ENCODE peak calls at places on chromosomes 12 and 14, in five cellular contexts. Y is SK-N-SH, A is SJCRH30, E is AG04450, K is OCI-LY7. G is an unnamed sample. For H3K9me3, the result is how much of the 10 kb centered on the place peaks cover.

GRCh38 chr12:1870998-1871917 is 47.2 kb downstream of the CACNA2D4 start:
- DNase-seq in E (no peak), K (no peak), A (no peak), Y (no peak), G (no peak)

GRCh38 chr12:103571286-103571685 is 15.8 kb upstream of the STAB2 start:
- DNase-seq in K (no peak), E (no peak), Y (peak), A (peak), G (no peak)

GRCh38 chr12:3319723-3320492 is 171.1 kb upstream of the PRMT8 start:
- DNase-seq in A (peak), Y (no peak), E (no peak), K (no peak), G (no peak)

GRCh38 chr12:89349814-89350213 is 2.5 kb downstream of the DUSP6 start:
- DNase-seq in A (peak), K (no peak), Y (peak), E (no peak), G (no peak)

GRCh38 chr14:60161176-60162107 is 3.8 kb downstream of the DHRS7 start:
- DNase-seq in Y (no peak), A (peak), E (no peak), K (peak), G (no peak)

GRCh38 chr12:72256725-72257124 is 15.4 kb upstream of the TRHDE start:
- DNase-seq in Y (no peak), K (no peak), A (no peak), E (no peak), G (no peak)

GRCh38 chr14:69818760-69819191 is 21.7 kb upstream of the SLC10A1 start:
- DNase-seq in E (peak), Y (peak), K (peak), A (peak), G (peak)

GRCh38 chr12:6724409-6724797 is 557 bp downstream of the COPS7A start:
- DNase-seq in Y (peak), A (no peak), E (no peak), K (peak), G (no peak)

GRCh38 chr14:102415671-102416070 is 52.9 kb downstream of the TECPR2 start:
- DNase-seq in K (no peak), E (no peak), A (no peak), Y (no peak), G (no peak)

GRCh38 chr14:67240168-67240932 is 885 bp upstream of the PALS1 start:
- DNase-seq in Y (peak), A (peak), K (peak), E (no peak), G (no peak)

GRCh38 chr14:100526057-100526456 is 61.2 kb downstream of the BEGAIN start:
- DNase-seq in Y (no peak), A (no peak), E (no peak), K (no peak), G (no peak)

GRCh38 chr14:58821421-58821820 is 183.7 kb downstream of the DACT1 start:
- DNase-seq in E (no peak), A (no peak), Y (no peak), K (no peak), G (no peak)

GRCh38 chr12:89875225-89875624 is 166.6 kb upstream of the ATP2B1 start:
- DNase-seq in Y (no peak), E (no peak), K (no peak), A (no peak), G (no peak)

GRCh38 chr12:64752833-64753238 is 6.4 kb downstream of the GNS start:
- DNase-seq in Y (no peak), A (no peak), E (no peak), K (no peak), G (no peak)

GRCh38 chr14:50047274-50047676 is 69.1 kb downstream of the VCPKMT start:
- DNase-seq in A (no peak), E (no peak), Y (no peak), K (peak), G (no peak)

GRCh38 chr12:58915634-58916033 is 4.7 kb downstream of the LRIG3 start:
- DNase-seq in E (no peak), A (peak), K (no peak), Y (no peak), G (no peak)

GRCh38 chr12:49945394-49946080 is 5.0 kb upstream of the AQP2 start:
- DNase-seq in A (peak), Y (peak), E (peak), K (peak), G (peak)

GRCh38 chr14:23950411-23951135 is 3.0 kb upstream of the DHRS4 start:
- DNase-seq in K (no peak), A (no peak), Y (no peak), E (no peak), G (no peak)

GRCh38 chr12:133235401-133236112 is at the start of gene ANHX:
- DNase-seq in K (no peak), Y (peak), E (no peak), A (no peak), G (no peak)
- H3K9me3 ChIP-seq in K (under half), Y (under half), E (half or more), A (under half), G (under half)

DNA sequence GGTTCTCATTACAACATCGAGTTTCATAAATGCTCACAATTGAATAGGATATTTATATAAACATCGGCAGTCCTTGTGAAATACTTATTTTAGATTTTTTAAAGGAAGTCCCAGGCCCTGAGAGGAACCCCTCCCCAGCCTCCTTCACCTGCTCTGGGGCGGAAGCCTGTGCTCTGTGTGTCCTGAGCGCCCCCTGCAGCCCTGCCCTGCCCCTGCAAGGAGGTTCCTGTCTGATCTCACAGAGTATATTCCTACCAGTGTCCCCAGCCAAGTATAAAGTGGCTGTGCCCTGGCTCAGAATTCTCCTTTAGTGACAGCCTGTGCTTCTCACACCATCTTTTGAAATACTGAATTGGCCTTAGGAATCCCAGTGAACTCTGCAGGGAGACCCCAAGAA is 659.5 kb downstream of the TMEM121 start:
- DNase-seq in E (no peak), Y (no peak), A (peak), K (peak), G (no peak)
- H3K9me3 ChIP-seq in E (under half), Y (under half), A (under half), K (under half), G (under half)

DNA sequence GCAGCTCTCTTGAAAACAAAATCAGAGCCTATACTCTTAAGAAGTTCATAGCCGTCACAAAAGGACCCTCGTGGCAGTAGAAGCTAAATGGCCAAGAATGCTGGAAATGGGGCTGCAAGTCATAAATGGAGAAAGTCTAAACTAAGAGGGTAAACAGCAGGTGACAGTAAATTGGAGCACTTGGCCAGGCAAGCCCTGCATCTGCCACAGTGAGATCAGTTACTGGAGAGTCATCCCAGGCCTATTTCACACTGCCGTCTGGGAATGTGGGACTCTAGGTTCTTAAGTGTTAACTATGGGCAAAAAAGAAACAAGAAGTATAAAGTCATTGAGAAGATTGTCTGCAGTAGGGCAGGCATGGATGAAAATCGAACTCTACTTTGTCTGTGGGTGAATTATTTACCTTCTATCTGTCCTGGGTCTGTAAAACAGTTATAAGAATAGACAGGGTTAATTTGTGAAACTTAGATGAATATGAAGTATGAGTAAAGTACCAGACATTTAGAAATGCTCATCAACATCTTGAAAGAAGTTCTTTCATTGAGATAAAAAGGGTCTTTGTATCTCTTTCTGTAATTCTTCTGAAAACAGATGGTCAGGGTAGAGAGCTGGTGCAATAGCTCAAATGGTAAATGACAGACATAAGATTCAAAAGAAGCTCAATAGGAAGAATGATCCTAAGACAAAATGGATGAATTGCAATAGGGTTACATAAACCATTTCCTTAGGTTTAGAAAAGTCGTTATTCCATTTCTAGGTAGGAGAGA is 792.5 kb downstream of the DIO2 start:
- DNase-seq in Y (no peak), E (no peak), A (no peak), K (no peak), G (no peak)
- H3K9me3 ChIP-seq in Y (under half), E (under half), A (under half), K (under half), G (under half)

DNA sequence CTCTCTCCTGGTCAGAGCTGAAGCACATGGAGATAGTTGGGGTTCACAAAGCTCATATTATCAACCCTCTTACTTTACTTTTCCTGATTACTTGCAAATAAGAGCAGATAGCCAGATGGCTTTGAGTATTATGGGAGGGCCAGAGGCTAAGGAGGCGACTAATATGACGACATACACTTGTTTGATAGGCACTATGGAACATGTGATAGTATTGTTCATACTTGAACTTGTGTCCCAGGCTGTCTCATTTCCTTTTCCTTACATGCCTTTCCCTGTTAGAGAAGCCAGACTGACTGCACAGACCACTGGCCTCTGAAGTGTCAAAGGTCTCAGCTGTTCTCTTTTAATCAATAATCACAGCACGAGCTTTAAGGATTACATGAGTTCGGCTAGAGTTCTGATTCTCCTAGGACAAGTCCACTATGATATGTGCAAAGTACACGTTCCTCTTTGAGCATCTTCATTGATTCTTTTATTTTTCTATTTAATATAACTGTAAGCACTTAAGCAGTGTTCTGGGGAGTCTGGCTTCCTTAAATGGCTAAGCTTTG is 326.0 kb downstream of the PRKD1 start:
- DNase-seq in Y (no peak), E (no peak), A (no peak), K (no peak), G (no peak)
- H3K9me3 ChIP-seq in Y (under half), E (under half), A (under half), K (under half), G (under half)

DNA sequence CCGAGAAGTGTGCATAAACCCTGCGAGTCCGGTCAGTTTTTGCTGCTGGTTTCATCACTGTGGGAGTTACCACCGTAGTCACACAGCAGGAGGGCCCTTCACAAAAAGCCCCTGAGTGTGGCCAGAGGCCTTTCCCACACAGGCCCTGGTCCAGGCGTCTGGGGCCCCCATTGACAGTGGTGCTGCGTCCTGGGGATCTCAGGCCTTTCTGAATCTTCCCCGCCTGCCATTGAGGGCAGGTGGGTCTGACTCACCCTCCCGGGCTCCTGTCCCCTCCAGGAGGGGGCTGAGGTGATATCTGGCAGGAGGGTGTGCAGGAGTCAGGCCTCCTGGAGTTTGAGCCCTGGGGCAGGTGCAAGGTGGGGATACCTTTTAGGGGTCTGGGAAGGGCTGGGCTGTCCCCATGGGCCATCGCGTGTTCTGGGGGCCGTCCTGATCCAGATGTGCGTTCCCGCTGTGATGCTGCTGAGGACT is 358.5 kb downstream of the TMEM121 start:
- DNase-seq in A (no peak), E (no peak), K (no peak), Y (no peak), G (no peak)
- H3K9me3 ChIP-seq in A (under half), E (half or more), K (under half), Y (under half), G (under half)

GRCh38 chr14:105250008-105250366 is 1.7 kb downstream of the BTBD6 start:
- DNase-seq in A (no peak), K (no peak), Y (no peak), E (no peak), G (no peak)
- H3K9me3 ChIP-seq in A (under half), K (under half), Y (under half), E (under half), G (under half)

GRCh38 chr12:126107659-126108058 is 1042.4 kb downstream of the AACS start:
- DNase-seq in E (no peak), A (no peak), Y (no peak), K (no peak), G (no peak)
- H3K9me3 ChIP-seq in E (under half), A (under half), Y (under half), K (under half), G (under half)